ENCODE peak calls at places on chromosomes 2 and 18, in eight cellular contexts. K is tibial artery, F is right lobe of liver, O is body of pancreas, G is sigmoid colon, H is HL-60, S is prostate gland, U is brain microvascular endothelial cell. B is an unnamed sample.

GRCh38 chr2:216006164-216006663 is 7.1 kb downstream of the MREG start:
- DNase-seq in K (no peak), F (no peak), O (peak), G (no peak), H (peak), S (peak), U (peak), B (no peak)

GRCh38 chr2:173221937-173222594 is 132.6 kb upstream of the CDCA7 start:
- DNase-seq in K (no peak), F (no peak), O (no peak), G (no peak), H (no peak), S (no peak), U (no peak), B (no peak)

GRCh38 chr2:122598784-122599183 is 843.3 kb downstream of the TSN start:
- DNase-seq in K (no peak), F (no peak), O (no peak), G (no peak), H (no peak), S (no peak), U (no peak), B (no peak)

GRCh38 chr2:85529809-85530208 is 9.2 kb upstream of the MAT2A start:
- DNase-seq in K (no peak), F (no peak), O (no peak), G (no peak), H (no peak), S (no peak), U (no peak), B (no peak)

GRCh38 chr2:9707611-9708010 is 76.8 kb upstream of the YWHAQ start:
- DNase-seq in K (no peak), F (no peak), O (no peak), G (no peak), H (no peak), S (no peak), U (no peak), B (no peak)

GRCh38 chr2:231436957-231437356 is 27.3 kb downstream of the NCL start:
- DNase-seq in K (no peak), F (no peak), O (no peak), G (no peak), H (no peak), S (no peak), U (no peak), B (no peak)

GRCh38 chr2:58702302-58702696 is 461.2 kb upstream of the FANCL start:
- DNase-seq in K (no peak), F (no peak), O (peak), G (no peak), H (no peak), S (no peak), U (peak), B (no peak)

GRCh38 chr18:74990563-74991081 is 218.3 kb downstream of the PTGR3 start:
- DNase-seq in K (no peak), F (no peak), O (peak), G (no peak), H (peak), S (no peak), U (peak), B (no peak)

GRCh38 chr2:200177971-200178911 is 128.3 kb upstream of the SPATS2L start:
- DNase-seq in K (no peak), F (no peak), O (peak), G (no peak), H (no peak), S (no peak), U (no peak), B (no peak)

GRCh38 chr2:156944871-156945270 is 312.6 kb upstream of the GALNT5 start:
- DNase-seq in K (no peak), F (no peak), O (no peak), G (no peak), H (no peak), S (no peak), U (no peak), B (no peak)

GRCh38 chr2:156947261-156947660 is 310.2 kb upstream of the GALNT5 start:
- DNase-seq in K (no peak), F (no peak), O (no peak), G (no peak), H (no peak), S (no peak), U (no peak), B (no peak)
- H3K4me3 ChIP-seq in K (no peak), F (no peak), O (no peak), G (no peak), H (no peak), S (no peak), U (no peak), B (no peak)

GRCh38 chr2:42984081-42984480 is 191.7 kb upstream of the HAAO start:
- DNase-seq in K (no peak), F (peak), O (no peak), G (no peak), H (no peak), S (no peak), U (no peak), B (no peak)
- TF ChIP-seq CTCF in K (no peak), F (no peak), O (no peak), G (no peak), H (no peak), S (no peak), U (no peak), B (no peak)

GRCh38 chr18:13136689-13137040 is 81.9 kb upstream of the LDLRAD4 start:
- DNase-seq in K (no peak), F (peak), O (no peak), G (no peak), H (no peak), S (no peak), U (no peak), B (no peak)

GRCh38 chr18:13136056-13136688 is 82.4 kb upstream of the LDLRAD4 start:
- DNase-seq in K (no peak), F (no peak), O (no peak), G (no peak), H (no peak), S (no peak), U (no peak), B (no peak)

GRCh38 chr18:13137939-13138821 is 80.4 kb upstream of the LDLRAD4 start:
- DNase-seq in K (peak), F (peak), O (peak), G (peak), H (peak), S (no peak), U (no peak), B (no peak)

GRCh38 chr18:13138822-13139139 is 79.8 kb upstream of the LDLRAD4 start:
- DNase-seq in K (no peak), F (no peak), O (no peak), G (no peak), H (no peak), S (no peak), U (no peak), B (no peak)

DNA sequence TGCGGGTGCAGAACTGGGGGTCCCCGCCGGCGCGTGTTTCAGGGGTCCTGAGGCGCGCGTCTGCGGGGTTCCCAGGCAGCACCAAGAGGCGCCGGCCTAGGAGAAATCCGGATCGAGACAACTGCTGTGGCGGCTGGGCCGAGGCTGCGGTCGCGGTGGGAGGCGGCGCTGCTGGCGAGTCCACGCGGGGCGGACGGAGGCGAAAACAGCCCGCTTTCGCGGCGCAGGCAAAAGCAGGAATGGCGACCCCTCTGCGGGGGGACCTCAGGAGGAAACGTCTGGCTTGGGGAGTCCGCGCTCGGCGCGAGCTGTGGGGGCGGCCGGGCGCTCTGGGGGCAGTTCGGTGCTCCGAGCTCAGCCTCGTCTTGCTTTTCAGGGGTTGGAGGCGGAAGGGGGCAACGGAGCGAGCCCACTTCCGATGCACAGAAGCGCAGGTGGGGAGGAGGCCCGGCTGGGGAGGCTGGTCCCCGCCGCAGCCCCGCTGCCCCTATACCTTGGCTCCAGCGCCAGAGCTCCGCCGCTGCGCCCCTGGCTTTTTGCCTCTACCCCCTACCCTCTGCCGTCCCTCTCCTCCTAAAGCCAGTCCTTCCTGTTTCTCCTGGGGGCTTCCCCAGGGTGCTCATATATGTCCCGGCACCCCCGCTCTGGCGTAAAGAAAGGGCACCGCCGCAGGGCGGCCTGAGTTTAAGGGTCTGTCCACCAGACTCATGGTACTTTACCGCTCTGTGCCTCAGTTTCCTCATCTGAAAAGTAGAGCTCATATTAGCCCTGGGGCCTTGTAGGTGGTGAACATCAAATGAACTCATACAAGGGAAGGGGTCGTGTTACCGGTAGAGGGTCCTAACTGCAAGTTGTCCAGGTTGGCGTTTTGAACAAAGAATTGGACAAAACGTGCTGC is 81.3 kb upstream of the LDLRAD4 start:
- DNase-seq in K (no peak), F (peak), O (no peak), G (no peak), H (peak), S (no peak), U (no peak), B (no peak)
- H3K4me3 ChIP-seq in K (peak), F (peak), O (peak), G (peak), H (peak), S (peak), U (peak), B (peak)

GRCh38 chr2:178479758-178480226 is 465 bp upstream of the PLEKHA3 start:
- DNase-seq in K (no peak), F (no peak), O (no peak), G (peak), H (no peak), S (no peak), U (no peak), B (no peak)

GRCh38 chr2:178478442-178479274 is at the start of gene FKBP7:
- DNase-seq in K (peak), F (peak), O (peak), G (peak), H (peak), S (peak), U (peak), B (no peak)

GRCh38 chr2:178478102-178478441 is 328 bp downstream of the FKBP7 start:
- DNase-seq in K (no peak), F (no peak), O (peak), G (peak), H (peak), S (no peak), U (no peak), B (no peak)

GRCh38 chr2:178480227-178481181 is at the start of gene PLEKHA3:
- DNase-seq in K (peak), F (peak), O (peak), G (peak), H (peak), S (peak), U (peak), B (peak)

DNA sequence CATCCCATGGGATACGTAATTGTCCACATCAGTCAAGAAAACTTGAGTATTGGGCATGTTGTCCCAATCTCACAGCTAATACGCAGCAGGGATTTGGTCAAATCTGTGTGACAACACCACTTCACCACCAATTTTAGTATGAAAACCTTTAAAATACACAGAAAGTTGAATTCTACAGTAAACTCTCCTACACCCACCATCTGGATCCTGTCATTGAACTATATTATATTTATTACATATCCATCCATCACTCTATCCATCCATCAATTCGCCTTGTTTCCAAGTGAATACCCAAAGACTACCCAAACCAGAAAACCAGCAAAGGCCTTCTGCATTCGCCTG is 846 bp upstream of the FKBP7 start:
- DNase-seq in K (no peak), F (no peak), O (no peak), G (no peak), H (no peak), S (no peak), U (no peak), B (no peak)
- TF ChIP-seq CTCF in K (no peak), F (no peak), O (no peak), G (no peak), H (no peak), S (no peak), U (no peak), B (no peak)

GRCh38 chr2:96533292-96534073 is 3.1 kb upstream of the ARID5A start:
- DNase-seq in K (peak), F (no peak), O (peak), G (peak), H (peak), S (peak), U (no peak), B (peak)
- H3K4me3 ChIP-seq in K (no peak), F (no peak), O (no peak), G (no peak), H (no peak), S (no peak), U (no peak), B (no peak)

GRCh38 chr18:24234330-24234729 is 95.5 kb downstream of the CABYR start:
- DNase-seq in K (no peak), F (no peak), O (no peak), G (no peak), H (no peak), S (no peak), U (no peak), B (no peak)

GRCh38 chr18:24234850-24235418 is 96.1 kb downstream of the CABYR start:
- DNase-seq in K (no peak), F (no peak), O (no peak), G (no peak), H (no peak), S (no peak), U (no peak), B (no peak)

GRCh38 chr18:24231773-24232735 is 93.2 kb downstream of the CABYR start:
- DNase-seq in K (peak), F (no peak), O (peak), G (peak), H (no peak), S (peak), U (no peak), B (no peak)

GRCh38 chr18:24230766-24231165 is 91.9 kb downstream of the CABYR start:
- DNase-seq in K (no peak), F (no peak), O (no peak), G (no peak), H (no peak), S (no peak), U (no peak), B (no peak)

DNA sequence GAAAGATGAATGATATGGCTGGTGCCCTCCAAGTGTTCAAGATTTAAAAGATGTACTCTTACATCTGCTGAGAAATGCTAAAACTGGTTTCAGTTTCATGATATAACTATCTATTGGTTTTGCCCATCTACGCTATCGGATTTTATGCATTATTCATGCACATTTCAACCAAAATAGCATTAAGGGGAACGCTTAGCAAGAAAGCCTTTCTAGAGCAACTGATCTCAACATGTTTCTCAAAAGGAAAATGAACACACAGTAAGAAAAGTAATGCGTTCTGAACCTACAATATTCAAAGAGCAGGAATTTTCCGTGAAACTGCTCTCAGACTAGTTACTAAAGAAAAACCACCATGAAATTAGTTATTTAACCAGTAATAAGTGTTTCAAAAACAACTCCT is 94.0 kb downstream of the CABYR start:
- DNase-seq in K (no peak), F (no peak), O (no peak), G (no peak), H (no peak), S (no peak), U (no peak), B (no peak)
- TF ChIP-seq CTCF in K (no peak), F (no peak), O (no peak), G (no peak), H (no peak), S (no peak), U (no peak), B (no peak)

GRCh38 chr2:113757059-113757657 is 716 bp upstream of the SLC35F5 start:
- DNase-seq in K (no peak), F (no peak), O (peak), G (no peak), H (peak), S (no peak), U (no peak), B (no peak)

GRCh38 chr2:113754989-113755689 is 1.3 kb downstream of the SLC35F5 start:
- DNase-seq in K (no peak), F (no peak), O (no peak), G (no peak), H (no peak), S (no peak), U (no peak), B (no peak)

GRCh38 chr2:113755690-113756063 is 765 bp downstream of the SLC35F5 start:
- DNase-seq in K (no peak), F (no peak), O (peak), G (no peak), H (peak), S (peak), U (peak), B (no peak)

GRCh38 chr2:113756088-113757058 is at the start of gene SLC35F5:
- DNase-seq in K (peak), F (peak), O (peak), G (peak), H (peak), S (peak), U (peak), B (peak)

GRCh38 chr2:113754160-113754559 is 2.3 kb downstream of the SLC35F5 start:
- DNase-seq in K (no peak), F (no peak), O (no peak), G (no peak), H (no peak), S (no peak), U (no peak), B (no peak)
- H3K4me3 ChIP-seq in K (peak), F (no peak), O (no peak), G (no peak), H (no peak), S (no peak), U (no peak), B (no peak)

GRCh38 chr18:6411367-6411766 is 3.3 kb downstream of the L3MBTL4 start:
- DNase-seq in K (no peak), F (no peak), O (no peak), G (no peak), H (no peak), S (no peak), U (no peak), B (no peak)

GRCh38 chr18:6414723-6415362 is at the start of gene L3MBTL4:
- DNase-seq in K (no peak), F (peak), O (peak), G (peak), H (no peak), S (peak), U (no peak), B (no peak)

GRCh38 chr18:6412933-6413472 is 1.7 kb downstream of the L3MBTL4 start:
- DNase-seq in K (no peak), F (no peak), O (no peak), G (no peak), H (no peak), S (no peak), U (no peak), B (no peak)

GRCh38 chr18:6413554-6414117 is 1.1 kb downstream of the L3MBTL4 start:
- DNase-seq in K (no peak), F (no peak), O (peak), G (no peak), H (no peak), S (no peak), U (no peak), B (no peak)

DNA sequence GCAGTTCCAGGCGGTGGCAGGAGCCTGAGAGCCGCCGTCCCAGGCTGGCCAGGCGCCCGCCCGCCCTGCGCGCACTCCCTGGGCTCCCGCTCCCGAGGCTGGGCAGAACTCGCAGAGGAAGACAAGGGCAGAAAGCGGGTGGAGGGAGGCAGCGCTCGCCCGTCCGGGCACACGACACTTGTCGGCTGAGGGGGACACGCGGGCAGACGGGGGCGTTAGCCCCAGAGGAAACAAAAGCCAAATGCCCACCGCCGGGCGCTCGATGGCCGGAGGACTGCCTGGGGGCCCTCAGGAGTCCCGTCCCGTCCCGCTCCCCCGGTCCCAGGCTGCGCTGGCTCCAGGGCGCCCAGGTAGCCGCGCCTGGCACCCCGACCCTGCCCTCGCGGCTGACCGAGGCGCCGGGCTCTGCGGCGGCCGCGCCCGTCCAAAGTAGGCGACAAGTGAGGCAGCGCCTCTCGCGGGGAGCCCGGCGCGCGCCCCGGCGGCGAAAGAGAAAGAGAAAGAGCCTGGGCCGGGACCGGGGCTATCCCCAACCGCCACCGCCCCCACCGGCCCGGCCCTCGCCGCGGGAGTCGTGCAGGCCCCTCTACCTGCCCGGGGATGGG is 491 bp downstream of the L3MBTL4 start:
- DNase-seq in K (peak), F (peak), O (peak), G (peak), H (no peak), S (peak), U (no peak), B (no peak)
- TF ChIP-seq CTCF in K (no peak), F (peak), O (no peak), G (no peak), H (no peak), S (peak), U (no peak), B (no peak)

GRCh38 chr18:65279668-65280305 is 471.0 kb upstream of the CDH7 start:
- DNase-seq in K (no peak), F (no peak), O (no peak), G (no peak), H (no peak), S (no peak), U (no peak), B (no peak)

DNA sequence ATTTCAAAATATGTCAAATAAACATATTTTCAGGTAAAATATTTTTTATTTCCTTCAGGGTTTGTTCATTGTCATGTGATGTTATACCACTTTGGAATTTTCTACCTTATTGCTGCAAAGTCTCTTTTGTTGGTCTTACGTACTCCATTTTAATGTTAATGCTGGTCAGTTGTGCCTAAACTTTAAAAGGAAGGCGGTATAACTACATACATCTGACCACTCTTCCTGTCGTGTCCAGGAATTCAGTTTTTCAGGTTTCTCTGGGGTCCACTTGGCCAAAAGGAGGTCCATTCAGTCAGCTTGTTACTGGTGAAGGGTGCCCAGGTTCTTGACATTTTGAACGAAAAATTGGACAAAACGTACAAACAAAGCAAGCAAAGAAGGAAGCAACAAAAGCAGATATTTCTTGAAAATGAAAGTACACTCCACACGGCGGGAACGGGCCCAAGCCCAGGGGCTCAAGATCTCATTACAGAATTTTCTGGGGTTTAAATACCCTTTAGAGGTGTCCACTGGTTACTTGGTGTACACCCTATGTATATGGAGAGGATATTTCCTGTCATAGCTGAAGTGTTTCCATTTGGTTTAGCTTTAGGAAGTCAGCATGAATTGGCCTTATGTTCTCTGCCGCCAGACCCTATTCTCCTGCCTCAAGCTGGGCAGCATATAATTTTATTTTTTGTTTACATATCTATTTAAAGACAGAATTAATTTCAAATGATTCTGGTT is 471.7 kb upstream of the CDH7 start:
- DNase-seq in K (no peak), F (no peak), O (no peak), G (no peak), H (no peak), S (no peak), U (no peak), B (no peak)
- H3K4me3 ChIP-seq in K (no peak), F (no peak), O (no peak), G (no peak), H (no peak), S (no peak), U (no peak), B (no peak)